ENCODE peak calls at places on chromosomes 16 and 17, in five cellular contexts. O is HepG2, U is heart left ventricle, Z is heart right ventricle, D is T-helper 2 cell. M is an unnamed sample.

GRCh38 chr16:84562174-84562815 is 55.6 kb downstream of the COTL1 start:
- DNase-seq in O (no peak), U (no peak), Z (no peak), D (no peak), M (no peak)

GRCh38 chr16:73179671-73180370 is 131.9 kb upstream of the ZFHX3 start:
- DNase-seq in O (no peak), U (no peak), Z (peak), D (no peak), M (no peak)

GRCh38 chr17:57782642-57783337 is 37.7 kb upstream of the CCDC182 start:
- DNase-seq in O (no peak), U (no peak), Z (no peak), D (no peak), M (no peak)

GRCh38 chr16:50835358-50836060 is 93.6 kb downstream of the CYLD start:
- DNase-seq in O (no peak), U (no peak), Z (no peak), D (no peak), M (no peak)

GRCh38 chr17:50934672-50935200 is 68.6 kb upstream of the TOB1 start:
- DNase-seq in O (no peak), U (no peak), Z (no peak), D (no peak), M (no peak)

GRCh38 chr17:79943354-79944241 is 92.1 kb downstream of the TBC1D16 start:
- DNase-seq in O (no peak), U (no peak), Z (no peak), D (no peak), M (no peak)

GRCh38 chr17:21282850-21283249 is 1.7 kb upstream of the MAP2K3 start:
- DNase-seq in O (no peak), U (no peak), Z (no peak), D (no peak), M (no peak)

GRCh38 chr17:41647940-41648410 is 23.6 kb upstream of the KRT17 start:
- DNase-seq in O (peak), U (peak), Z (peak), D (peak), M (no peak)

GRCh38 chr16:69890891-69891282 is 60.2 kb upstream of the CLEC18A start:
- DNase-seq in O (no peak), U (no peak), Z (no peak), D (no peak), M (no peak)

GRCh38 chr17:38883592-38884526 is 14.0 kb downstream of the LASP1 start:
- DNase-seq in O (no peak), U (no peak), Z (no peak), D (no peak), M (no peak)

GRCh38 chr16:56102159-56102798 is 89.0 kb upstream of the GNAO1 start:
- DNase-seq in O (no peak), U (peak), Z (peak), D (no peak), M (no peak)

GRCh38 chr16:1132431-1132830 is 20.5 kb upstream of the CACNA1H start:
- DNase-seq in O (no peak), U (no peak), Z (no peak), D (no peak), M (no peak)

GRCh38 chr17:43924558-43924957 is 17.2 kb upstream of the MPP2 start:
- DNase-seq in O (no peak), U (no peak), Z (no peak), D (no peak), M (no peak)

GRCh38 chr16:78180349-78180748 is 80.9 kb downstream of the WWOX start:
- DNase-seq in O (no peak), U (no peak), Z (no peak), D (no peak), M (no peak)

GRCh38 chr17:28364665-28365363 is at the start of gene SEBOX:
- DNase-seq in O (no peak), U (no peak), Z (no peak), D (no peak), M (no peak)

GRCh38 chr17:62139141-62139540 is 74.1 kb upstream of the MED13 start:
- DNase-seq in O (no peak), U (peak), Z (no peak), D (no peak), M (no peak)

M was measured in glomerular endothelial cell.